ENCODE peak calls at places on chromosomes 12 and 14, in five cellular contexts. O is testis, U is lung, B is HCT116, N is esophagus squamous epithelium. E is an unnamed sample.

GRCh38 chr12:34400986-34401658 is 378.8 kb downstream of the ALG10 start:
- DNase-seq in O (peak; percentile 6), B (no peak), U (peak; percentile 14), N (no peak), E (peak; percentile 11)

GRCh38 chr14:103296007-103296406 is 38.0 kb upstream of the EIF5 start:
- DNase-seq in B (no peak), N (no peak), O (no peak), U (no peak), E (peak; percentile 14)

GRCh38 chr14:36807727-36808126 is 146.1 kb downstream of the PAX9 start:
- DNase-seq in O (no peak), N (no peak), U (no peak), B (no peak), E (no peak)

GRCh38 chr12:69966839-69967238 is 141.8 kb downstream of the MYRFL start:
- DNase-seq in U (no peak), O (no peak), B (peak; percentile 18), N (no peak), E (no peak)

GRCh38 chr12:131117438-131118245 is 163.9 kb downstream of the ADGRD1 start:
- DNase-seq in B (no peak), U (no peak), O (no peak), N (no peak), E (no peak)

GRCh38 chr12:60724984-60725383 is 1129.2 kb downstream of the SLC16A7 start:
- DNase-seq in N (no peak), U (no peak), B (no peak), O (no peak), E (no peak)

GRCh38 chr12:77751939-77752338 is 78.8 kb upstream of the NAV3 start:
- DNase-seq in O (no peak), B (no peak), U (no peak), N (no peak), E (no peak)

GRCh38 chr14:56686416-56686815 is 106.8 kb downstream of the TMEM260 start:
- DNase-seq in B (no peak), N (no peak), U (no peak), O (no peak), E (no peak)

GRCh38 chr14:56331815-56332214 is 213.6 kb downstream of the PELI2 start:
- DNase-seq in O (no peak), N (no peak), B (no peak), U (no peak), E (no peak)

GRCh38 chr14:99753225-99754140 is 39.7 kb upstream of the EML1 start:
- DNase-seq in B (no peak), O (no peak), U (no peak), N (no peak), E (no peak)

GRCh38 chr14:84237881-84238280 is 1292.1 kb upstream of the FLRT2 start:
- DNase-seq in U (no peak), O (no peak), N (no peak), B (no peak), E (no peak)

GRCh38 chr12:95805864-95806669 is 15.5 kb upstream of the NTN4 start:
- DNase-seq in O (no peak), N (no peak), U (no peak), B (peak; percentile 60), E (no peak)

GRCh38 chr12:53868516-53868986 is 70.1 kb upstream of the HOXC13 start:
- DNase-seq in O (no peak), B (no peak), N (no peak), U (no peak), E (no peak)

GRCh38 chr12:85016423-85016822 is 19.7 kb downstream of the TSPAN19 start:
- DNase-seq in O (no peak), B (peak; percentile 91), N (no peak), U (no peak), E (no peak)

GRCh38 chr12:78473136-78473535 is 391.4 kb upstream of the SYT1 start:
- DNase-seq in N (no peak), B (no peak), O (no peak), U (no peak), E (no peak)

GRCh38 chr14:75906680-75907280 is 75.0 kb downstream of the TGFB3 start:
- DNase-seq in U (peak; percentile 47), N (no peak), O (peak; percentile 82), B (peak; percentile 21), E (peak; percentile 78)

GRCh38 chr14:69039287-69039628 is 60.2 kb upstream of the ACTN1 start:
- DNase-seq in B (peak; percentile 44), U (no peak), O (no peak), N (no peak), E (no peak)

GRCh38 chr14:50944647-50945413 is 547 bp upstream of the PYGL start:
- DNase-seq in N (no peak), O (peak; percentile 59), U (peak; percentile 39), B (peak; percentile 48), E (peak; percentile 75)

GRCh38 chr14:51566831-51567582 is 84.7 kb upstream of the FRMD6 start:
- DNase-seq in O (no peak), U (no peak), B (no peak), N (no peak), E (no peak)

GRCh38 chr14:51539571-51540037 is 112.1 kb upstream of the FRMD6 start:
- DNase-seq in N (no peak), O (no peak), B (no peak), U (no peak), E (no peak)

GRCh38 chr12:111430418-111431353 is 25.0 kb downstream of the SH2B3 start:
- DNase-seq in O (no peak), B (no peak), U (no peak), N (no peak), E (no peak)

GRCh38 chr14:52131640-52132320 is 62.9 kb upstream of the NID2 start:
- DNase-seq in B (peak; percentile 87), U (peak; percentile 68), O (peak; percentile 90), N (no peak), E (peak; percentile 95)

GRCh38 chr14:60093606-60094005 is 1.9 kb downstream of the PCNX4 start:
- DNase-seq in N (no peak), O (no peak), U (no peak), B (no peak), E (no peak)

GRCh38 chr12:30989754-30990153 is 63.2 kb downstream of the TSPAN11 start:
- DNase-seq in O (peak; percentile 50), U (no peak), N (no peak), B (no peak), E (peak; percentile 45)

DNA sequence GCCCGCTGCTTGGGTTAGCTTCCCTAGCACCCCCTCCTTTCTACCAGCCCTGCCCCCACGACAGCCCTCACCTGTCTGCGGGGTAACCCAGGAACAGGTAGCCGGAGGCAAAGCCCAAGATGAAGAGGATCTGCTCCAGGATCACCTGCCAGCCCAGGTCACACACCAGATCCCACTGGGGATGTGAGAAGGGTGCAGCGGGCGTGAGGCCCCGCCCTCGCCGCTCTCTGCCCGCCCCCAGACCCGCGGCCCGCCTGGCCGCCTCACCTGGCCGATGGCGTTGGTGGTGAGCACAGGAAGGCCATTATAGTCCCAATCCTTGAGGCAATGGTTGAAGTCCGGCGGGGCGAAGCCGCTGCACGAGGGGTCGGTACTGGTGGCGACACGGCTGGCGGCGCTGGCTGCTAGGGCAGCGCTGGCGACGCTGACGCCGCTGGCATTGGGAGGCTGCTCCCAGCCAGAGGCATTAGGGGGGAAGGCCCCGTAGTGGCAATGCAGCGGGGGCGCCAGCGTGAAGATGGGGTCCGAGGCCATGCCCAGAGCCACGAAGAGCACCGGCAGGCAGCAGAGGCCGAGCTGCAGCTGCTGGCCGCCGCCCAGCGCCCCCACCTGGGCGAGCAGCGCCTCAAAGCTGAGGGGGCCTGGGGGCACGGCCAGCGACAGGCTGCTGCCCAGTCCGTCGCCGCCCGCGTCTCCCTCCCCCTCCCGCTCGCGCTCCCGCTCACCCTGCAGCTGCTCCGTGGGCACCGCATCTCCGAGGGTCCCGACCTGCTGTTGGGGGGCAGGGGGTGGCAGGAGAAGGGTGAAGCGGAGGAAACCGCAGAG is 794 bp downstream of the SLC22A17 start:
- DNase-seq in N (no peak), B (no peak), O (no peak), U (no peak), E (no peak)
- H3K27ac ChIP-seq in N (peak overlapping the region; percentile 56), B (peak overlapping the region; percentile 25), O (peak overlapping the region; percentile 29), U (no peak overlapping the region), E (no peak overlapping the region)

GRCh38 chr14:91387996-91388395 is 29.6 kb downstream of the CCDC88C start:
- DNase-seq in O (no peak), U (no peak), N (no peak), B (no peak), E (no peak)

GRCh38 chr14:91389173-91389572 is 28.4 kb downstream of the CCDC88C start:
- DNase-seq in N (no peak), B (no peak), U (no peak), O (no peak), E (no peak)

GRCh38 chr14:91388551-91388975 is 29.1 kb downstream of the CCDC88C start:
- DNase-seq in U (no peak), B (no peak), O (no peak), N (no peak), E (no peak)

GRCh38 chr14:91385227-91385626 is 32.4 kb downstream of the CCDC88C start:
- DNase-seq in N (no peak), O (no peak), U (no peak), B (no peak), E (no peak)

DNA sequence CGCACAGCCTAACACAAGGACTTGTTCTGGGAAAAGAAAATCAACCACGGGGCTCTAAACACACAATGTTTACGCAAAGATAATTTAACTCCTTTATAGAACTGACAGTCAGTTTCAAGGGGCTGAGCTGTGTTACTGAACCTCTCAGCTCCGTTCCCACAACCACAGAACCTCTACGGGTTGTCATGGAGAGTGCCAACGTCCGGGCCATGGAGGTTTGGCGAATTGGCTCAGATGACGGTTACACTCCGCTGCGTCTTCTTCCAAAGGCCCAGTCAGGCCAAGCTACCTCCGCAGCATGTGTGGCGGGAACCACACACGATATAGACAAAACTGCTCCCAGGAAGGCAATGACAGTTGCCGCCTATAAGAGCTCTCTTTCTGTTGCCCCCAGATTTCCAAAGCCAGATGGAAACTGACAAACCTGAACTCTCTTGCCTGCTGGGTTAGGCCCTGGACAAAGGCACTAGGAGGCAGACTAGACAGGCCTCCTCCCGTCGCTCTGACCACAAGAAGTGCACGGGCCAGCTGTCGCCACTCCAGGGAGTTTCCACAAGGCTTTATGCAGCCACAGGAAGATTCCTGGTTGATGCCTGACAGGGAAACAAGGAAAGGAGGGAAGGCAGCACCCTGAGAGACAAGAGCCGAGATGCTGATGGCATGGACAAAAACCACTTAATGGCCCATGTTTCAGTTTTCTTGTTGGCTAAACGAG is 30.3 kb downstream of the CCDC88C start:
- DNase-seq in N (no peak), U (no peak), O (no peak), B (no peak), E (no peak)
- TF ChIP-seq CTCF in N (no peak), U (no peak), O (no peak), B (no peak), E (no peak)

GRCh38 chr12:132601171-132601883 is 9.1 kb downstream of the LRCOL1 start:
- DNase-seq in U (no peak), B (no peak), O (no peak), N (no peak), E (no peak)

GRCh38 chr12:132605055-132605441 is 5.3 kb downstream of the LRCOL1 start:
- DNase-seq in U (no peak), N (no peak), O (no peak), B (no peak), E (no peak)

GRCh38 chr12:132604108-132605054 is 6.0 kb downstream of the LRCOL1 start:
- DNase-seq in N (no peak), B (no peak), O (no peak), U (no peak), E (no peak)

GRCh38 chr12:132602578-132603239 is 7.7 kb downstream of the LRCOL1 start:
- DNase-seq in B (no peak), U (no peak), O (no peak), N (no peak), E (peak; percentile 68)

GRCh38 chr12:132603240-132604107 is 6.9 kb downstream of the LRCOL1 start:
- DNase-seq in N (no peak), B (no peak), U (no peak), O (no peak), E (no peak)
- H3K27me3 ChIP-seq in N (peaks cover 88% of the 10 kb centered on the region), B (no peaks in the 10 kb centered on the region), U (no peaks in the 10 kb centered on the region), O (no peaks in the 10 kb centered on the region), E (peaks cover 43% of the 10 kb centered on the region)

GRCh38 chr12:3225796-3226180 is 148.6 kb downstream of the TSPAN9 start:
- DNase-seq in N (no peak), O (no peak), B (no peak), U (no peak), E (no peak)
- H3K27ac ChIP-seq in N (no peak overlapping the region), O (no peak overlapping the region), B (no peak overlapping the region), U (no peak overlapping the region), E (no peak overlapping the region)